ENCODE peak calls at places on chromosome 11, in ten cellular contexts. One of them, this sample, is unnamed.

GRCh38 chr11:120561286-120561685 is 49.7 kb downstream of the GRIK4 start:
- DNase-seq in M059J: no peak
- DNase-seq in mucosa of gallbladder: no peak
- DNase-seq in fibroblast of lung: no peak
- DNase-seq in activated CD4-positive, alpha-beta T cell treated with anti-CD3 and anti-CD28 coated beads, Interleukin-2, amount 10 ng/mL, durations not matched to agents 7 days and 5 days: no peak
- DNase-seq in activated T-helper 9 cell treated with anti-CD3 and anti-CD28 coated beads, Interleukin-2, amount 50 U/mL, for 16 hours: no peak
- DNase-seq in HuH-7: no peak
- DNase-seq in HFF-Myc: no peak
- DNase-seq in activated T-helper 1 cell treated with anti-CD3 and anti-CD28 coated beads, Interleukin-12 subunit alpha, Interleukin-12 subunit beta, Interleukin-2, Interleukin-4 antibody, amounts not matched to agents 30 ng/mL and 10 ng/mL and 1 ng/mL, durations not matched to agents 14 hours and 24 hours and 36 hours: no peak
- DNase-seq in LoVo: no peak
- DNase-seq in this sample: no peak

GRCh38 chr11:77999446-77999845 is 5.0 kb upstream of the INTS4 start:
- DNase-seq in M059J: no peak
- DNase-seq in HFF-Myc: no peak
- DNase-seq in LoVo: no peak
- DNase-seq in mucosa of gallbladder: no peak
- DNase-seq in activated T-helper 9 cell treated with anti-CD3 and anti-CD28 coated beads, Interleukin-2, amount 50 U/mL, for 16 hours: no peak
- DNase-seq in fibroblast of lung: no peak
- DNase-seq in HuH-7: no peak
- DNase-seq in activated CD4-positive, alpha-beta T cell treated with anti-CD3 and anti-CD28 coated beads, Interleukin-2, amount 10 ng/mL, durations not matched to agents 7 days and 5 days: no peak
- DNase-seq in activated T-helper 1 cell treated with anti-CD3 and anti-CD28 coated beads, Interleukin-12 subunit alpha, Interleukin-12 subunit beta, Interleukin-2, Interleukin-4 antibody, amounts not matched to agents 30 ng/mL and 10 ng/mL and 1 ng/mL, durations not matched to agents 14 hours and 24 hours and 36 hours: no peak
- DNase-seq in this sample: no peak

GRCh38 chr11:125376117-125376516 is 119.9 kb downstream of the FEZ1 start:
- DNase-seq in fibroblast of lung: no peak
- DNase-seq in mucosa of gallbladder: no peak
- DNase-seq in LoVo: no peak
- DNase-seq in activated CD4-positive, alpha-beta T cell treated with anti-CD3 and anti-CD28 coated beads, Interleukin-2, amount 10 ng/mL, durations not matched to agents 7 days and 5 days: no peak
- DNase-seq in HFF-Myc: no peak
- DNase-seq in M059J: peak; percentile 13
- DNase-seq in HuH-7: no peak
- DNase-seq in activated T-helper 9 cell treated with anti-CD3 and anti-CD28 coated beads, Interleukin-2, amount 50 U/mL, for 16 hours: no peak
- DNase-seq in activated T-helper 1 cell treated with anti-CD3 and anti-CD28 coated beads, Interleukin-12 subunit alpha, Interleukin-12 subunit beta, Interleukin-2, Interleukin-4 antibody, amounts not matched to agents 30 ng/mL and 10 ng/mL and 1 ng/mL, durations not matched to agents 14 hours and 24 hours and 36 hours: no peak
- DNase-seq in this sample: no peak

GRCh38 chr11:77276271-77276670 is 25.2 kb downstream of the GDPD4 start:
- DNase-seq in M059J: no peak
- DNase-seq in activated CD4-positive, alpha-beta T cell treated with anti-CD3 and anti-CD28 coated beads, Interleukin-2, amount 10 ng/mL, durations not matched to agents 7 days and 5 days: no peak
- DNase-seq in mucosa of gallbladder: no peak
- DNase-seq in fibroblast of lung: no peak
- DNase-seq in HuH-7: no peak
- DNase-seq in activated T-helper 1 cell treated with anti-CD3 and anti-CD28 coated beads, Interleukin-12 subunit alpha, Interleukin-12 subunit beta, Interleukin-2, Interleukin-4 antibody, amounts not matched to agents 30 ng/mL and 10 ng/mL and 1 ng/mL, durations not matched to agents 14 hours and 24 hours and 36 hours: no peak
- DNase-seq in LoVo: no peak
- DNase-seq in HFF-Myc: no peak
- DNase-seq in activated T-helper 9 cell treated with anti-CD3 and anti-CD28 coated beads, Interleukin-2, amount 50 U/mL, for 16 hours: no peak
- DNase-seq in this sample: no peak

GRCh38 chr11:117717485-117718314 is 79.3 kb downstream of the DSCAML1 start:
- DNase-seq in M059J: peak; percentile 1
- DNase-seq in activated T-helper 1 cell treated with anti-CD3 and anti-CD28 coated beads, Interleukin-12 subunit alpha, Interleukin-12 subunit beta, Interleukin-2, Interleukin-4 antibody, amounts not matched to agents 30 ng/mL and 10 ng/mL and 1 ng/mL, durations not matched to agents 14 hours and 24 hours and 36 hours: no peak
- DNase-seq in LoVo: peak; percentile 30
- DNase-seq in HuH-7: peak; percentile 31
- DNase-seq in fibroblast of lung: no peak
- DNase-seq in mucosa of gallbladder: peak; percentile 69
- DNase-seq in activated T-helper 9 cell treated with anti-CD3 and anti-CD28 coated beads, Interleukin-2, amount 50 U/mL, for 16 hours: no peak
- DNase-seq in HFF-Myc: no peak
- DNase-seq in activated CD4-positive, alpha-beta T cell treated with anti-CD3 and anti-CD28 coated beads, Interleukin-2, amount 10 ng/mL, durations not matched to agents 7 days and 5 days: no peak
- DNase-seq in this sample: peak; percentile 59

GRCh38 chr11:116782728-116783127 is 5.1 kb downstream of the ZPR1 start:
- DNase-seq in activated CD4-positive, alpha-beta T cell treated with anti-CD3 and anti-CD28 coated beads, Interleukin-2, amount 10 ng/mL, durations not matched to agents 7 days and 5 days: no peak
- DNase-seq in LoVo: no peak
- DNase-seq in activated T-helper 1 cell treated with anti-CD3 and anti-CD28 coated beads, Interleukin-12 subunit alpha, Interleukin-12 subunit beta, Interleukin-2, Interleukin-4 antibody, amounts not matched to agents 30 ng/mL and 10 ng/mL and 1 ng/mL, durations not matched to agents 14 hours and 24 hours and 36 hours: no peak
- DNase-seq in activated T-helper 9 cell treated with anti-CD3 and anti-CD28 coated beads, Interleukin-2, amount 50 U/mL, for 16 hours: no peak
- DNase-seq in mucosa of gallbladder: no peak
- DNase-seq in M059J: peak; percentile 82
- DNase-seq in fibroblast of lung: peak; percentile 28
- DNase-seq in HuH-7: no peak
- DNase-seq in HFF-Myc: no peak
- DNase-seq in this sample: no peak

GRCh38 chr11:62555464-62556092 is 9.0 kb upstream of the AHNAK start:
- DNase-seq in HFF-Myc: no peak
- DNase-seq in activated T-helper 1 cell treated with anti-CD3 and anti-CD28 coated beads, Interleukin-12 subunit alpha, Interleukin-12 subunit beta, Interleukin-2, Interleukin-4 antibody, amounts not matched to agents 30 ng/mL and 10 ng/mL and 1 ng/mL, durations not matched to agents 14 hours and 24 hours and 36 hours: peak; percentile 67
- DNase-seq in fibroblast of lung: peak; percentile 76
- DNase-seq in M059J: peak; percentile 65
- DNase-seq in HuH-7: no peak
- DNase-seq in LoVo: no peak
- DNase-seq in activated CD4-positive, alpha-beta T cell treated with anti-CD3 and anti-CD28 coated beads, Interleukin-2, amount 10 ng/mL, durations not matched to agents 7 days and 5 days: peak; percentile 82
- DNase-seq in mucosa of gallbladder: no peak
- DNase-seq in activated T-helper 9 cell treated with anti-CD3 and anti-CD28 coated beads, Interleukin-2, amount 50 U/mL, for 16 hours: no peak
- DNase-seq in this sample: no peak

GRCh38 chr11:63761173-63761572 is 7.4 kb downstream of the ZFTA start:
- DNase-seq in activated T-helper 1 cell treated with anti-CD3 and anti-CD28 coated beads, Interleukin-12 subunit alpha, Interleukin-12 subunit beta, Interleukin-2, Interleukin-4 antibody, amounts not matched to agents 30 ng/mL and 10 ng/mL and 1 ng/mL, durations not matched to agents 14 hours and 24 hours and 36 hours: no peak
- DNase-seq in HuH-7: no peak
- DNase-seq in activated CD4-positive, alpha-beta T cell treated with anti-CD3 and anti-CD28 coated beads, Interleukin-2, amount 10 ng/mL, durations not matched to agents 7 days and 5 days: no peak
- DNase-seq in fibroblast of lung: no peak
- DNase-seq in M059J: no peak
- DNase-seq in HFF-Myc: no peak
- DNase-seq in mucosa of gallbladder: no peak
- DNase-seq in LoVo: no peak
- DNase-seq in activated T-helper 9 cell treated with anti-CD3 and anti-CD28 coated beads, Interleukin-2, amount 50 U/mL, for 16 hours: no peak
- DNase-seq in this sample: no peak

GRCh38 chr11:70158201-70158600 is 44.9 kb upstream of the FADD start:
- DNase-seq in HuH-7: peak; percentile 93
- DNase-seq in activated CD4-positive, alpha-beta T cell treated with anti-CD3 and anti-CD28 coated beads, Interleukin-2, amount 10 ng/mL, durations not matched to agents 7 days and 5 days: no peak
- DNase-seq in activated T-helper 9 cell treated with anti-CD3 and anti-CD28 coated beads, Interleukin-2, amount 50 U/mL, for 16 hours: no peak
- DNase-seq in M059J: peak; percentile 72
- DNase-seq in mucosa of gallbladder: no peak
- DNase-seq in activated T-helper 1 cell treated with anti-CD3 and anti-CD28 coated beads, Interleukin-12 subunit alpha, Interleukin-12 subunit beta, Interleukin-2, Interleukin-4 antibody, amounts not matched to agents 30 ng/mL and 10 ng/mL and 1 ng/mL, durations not matched to agents 14 hours and 24 hours and 36 hours: no peak
- DNase-seq in fibroblast of lung: peak; percentile 13
- DNase-seq in LoVo: no peak
- DNase-seq in HFF-Myc: no peak
- DNase-seq in this sample: peak; percentile 25

GRCh38 chr11:122883682-122883981 is 1.1 kb downstream of the JHY start:
- DNase-seq in HuH-7: no peak
- DNase-seq in LoVo: no peak
- DNase-seq in mucosa of gallbladder: no peak
- DNase-seq in activated T-helper 1 cell treated with anti-CD3 and anti-CD28 coated beads, Interleukin-12 subunit alpha, Interleukin-12 subunit beta, Interleukin-2, Interleukin-4 antibody, amounts not matched to agents 30 ng/mL and 10 ng/mL and 1 ng/mL, durations not matched to agents 14 hours and 24 hours and 36 hours: no peak
- DNase-seq in HFF-Myc: no peak
- DNase-seq in activated T-helper 9 cell treated with anti-CD3 and anti-CD28 coated beads, Interleukin-2, amount 50 U/mL, for 16 hours: no peak
- DNase-seq in activated CD4-positive, alpha-beta T cell treated with anti-CD3 and anti-CD28 coated beads, Interleukin-2, amount 10 ng/mL, durations not matched to agents 7 days and 5 days: peak; percentile 8
- DNase-seq in fibroblast of lung: peak; percentile 85
- DNase-seq in M059J: no peak
- DNase-seq in this sample: no peak

GRCh38 chr11:71988050-71988449 is 10.7 kb upstream of the IL18BP start:
- DNase-seq in LoVo: no peak
- DNase-seq in mucosa of gallbladder: no peak
- DNase-seq in activated CD4-positive, alpha-beta T cell treated with anti-CD3 and anti-CD28 coated beads, Interleukin-2, amount 10 ng/mL, durations not matched to agents 7 days and 5 days: no peak
- DNase-seq in activated T-helper 9 cell treated with anti-CD3 and anti-CD28 coated beads, Interleukin-2, amount 50 U/mL, for 16 hours: no peak
- DNase-seq in M059J: no peak
- DNase-seq in HFF-Myc: peak; percentile 37
- DNase-seq in fibroblast of lung: peak; percentile 72
- DNase-seq in activated T-helper 1 cell treated with anti-CD3 and anti-CD28 coated beads, Interleukin-12 subunit alpha, Interleukin-12 subunit beta, Interleukin-2, Interleukin-4 antibody, amounts not matched to agents 30 ng/mL and 10 ng/mL and 1 ng/mL, durations not matched to agents 14 hours and 24 hours and 36 hours: no peak
- DNase-seq in HuH-7: no peak
- DNase-seq in this sample: no peak

GRCh38 chr11:87097582-87097981 is 59.8 kb downstream of the TMEM135 start:
- DNase-seq in activated T-helper 1 cell treated with anti-CD3 and anti-CD28 coated beads, Interleukin-12 subunit alpha, Interleukin-12 subunit beta, Interleukin-2, Interleukin-4 antibody, amounts not matched to agents 30 ng/mL and 10 ng/mL and 1 ng/mL, durations not matched to agents 14 hours and 24 hours and 36 hours: peak; percentile 19
- DNase-seq in activated T-helper 9 cell treated with anti-CD3 and anti-CD28 coated beads, Interleukin-2, amount 50 U/mL, for 16 hours: no peak
- DNase-seq in fibroblast of lung: peak; percentile 29
- DNase-seq in activated CD4-positive, alpha-beta T cell treated with anti-CD3 and anti-CD28 coated beads, Interleukin-2, amount 10 ng/mL, durations not matched to agents 7 days and 5 days: peak; percentile 51
- DNase-seq in HFF-Myc: no peak
- DNase-seq in HuH-7: peak; percentile 45
- DNase-seq in M059J: peak; percentile 40
- DNase-seq in LoVo: peak; percentile 40
- DNase-seq in mucosa of gallbladder: peak; percentile 57
- DNase-seq in this sample: peak; percentile 40

GRCh38 chr11:119185916-119186634 is 800 bp downstream of the NHERF4 start:
- DNase-seq in mucosa of gallbladder: no peak
- DNase-seq in activated T-helper 1 cell treated with anti-CD3 and anti-CD28 coated beads, Interleukin-12 subunit alpha, Interleukin-12 subunit beta, Interleukin-2, Interleukin-4 antibody, amounts not matched to agents 30 ng/mL and 10 ng/mL and 1 ng/mL, durations not matched to agents 14 hours and 24 hours and 36 hours: no peak
- DNase-seq in HFF-Myc: no peak
- DNase-seq in activated CD4-positive, alpha-beta T cell treated with anti-CD3 and anti-CD28 coated beads, Interleukin-2, amount 10 ng/mL, durations not matched to agents 7 days and 5 days: no peak
- DNase-seq in fibroblast of lung: no peak
- DNase-seq in activated T-helper 9 cell treated with anti-CD3 and anti-CD28 coated beads, Interleukin-2, amount 50 U/mL, for 16 hours: no peak
- DNase-seq in LoVo: no peak
- DNase-seq in HuH-7: no peak
- DNase-seq in M059J: no peak
- DNase-seq in this sample: no peak

GRCh38 chr11:56932572-56933235 is 56.0 kb upstream of the OR5AK2 start:
- DNase-seq in HuH-7: no peak
- DNase-seq in activated CD4-positive, alpha-beta T cell treated with anti-CD3 and anti-CD28 coated beads, Interleukin-2, amount 10 ng/mL, durations not matched to agents 7 days and 5 days: no peak
- DNase-seq in mucosa of gallbladder: peak; percentile 47
- DNase-seq in M059J: peak; percentile 87
- DNase-seq in activated T-helper 1 cell treated with anti-CD3 and anti-CD28 coated beads, Interleukin-12 subunit alpha, Interleukin-12 subunit beta, Interleukin-2, Interleukin-4 antibody, amounts not matched to agents 30 ng/mL and 10 ng/mL and 1 ng/mL, durations not matched to agents 14 hours and 24 hours and 36 hours: no peak
- DNase-seq in LoVo: peak; percentile 78
- DNase-seq in HFF-Myc: no peak
- DNase-seq in activated T-helper 9 cell treated with anti-CD3 and anti-CD28 coated beads, Interleukin-2, amount 50 U/mL, for 16 hours: no peak
- DNase-seq in fibroblast of lung: peak; percentile 1
- DNase-seq in this sample: peak; percentile 60

GRCh38 chr11:67674442-67674871 is at the start of gene ALDH3B2:
- DNase-seq in M059J: no peak
- DNase-seq in HFF-Myc: no peak
- DNase-seq in mucosa of gallbladder: peak; percentile 67
- DNase-seq in activated CD4-positive, alpha-beta T cell treated with anti-CD3 and anti-CD28 coated beads, Interleukin-2, amount 10 ng/mL, durations not matched to agents 7 days and 5 days: no peak
- DNase-seq in activated T-helper 9 cell treated with anti-CD3 and anti-CD28 coated beads, Interleukin-2, amount 50 U/mL, for 16 hours: no peak
- DNase-seq in HuH-7: no peak
- DNase-seq in activated T-helper 1 cell treated with anti-CD3 and anti-CD28 coated beads, Interleukin-12 subunit alpha, Interleukin-12 subunit beta, Interleukin-2, Interleukin-4 antibody, amounts not matched to agents 30 ng/mL and 10 ng/mL and 1 ng/mL, durations not matched to agents 14 hours and 24 hours and 36 hours: no peak
- DNase-seq in LoVo: no peak
- DNase-seq in fibroblast of lung: no peak
- DNase-seq in this sample: peak; percentile 88

GRCh38 chr11:111417766-111418435 is 38.8 kb upstream of the POU2AF1 start:
- DNase-seq in M059J: peak; percentile 62
- DNase-seq in LoVo: no peak
- DNase-seq in HuH-7: no peak
- DNase-seq in HFF-Myc: peak; percentile 87
- DNase-seq in fibroblast of lung: peak; percentile 97
- DNase-seq in activated CD4-positive, alpha-beta T cell treated with anti-CD3 and anti-CD28 coated beads, Interleukin-2, amount 10 ng/mL, durations not matched to agents 7 days and 5 days: no peak
- DNase-seq in activated T-helper 1 cell treated with anti-CD3 and anti-CD28 coated beads, Interleukin-12 subunit alpha, Interleukin-12 subunit beta, Interleukin-2, Interleukin-4 antibody, amounts not matched to agents 30 ng/mL and 10 ng/mL and 1 ng/mL, durations not matched to agents 14 hours and 24 hours and 36 hours: peak; percentile 9
- DNase-seq in activated T-helper 9 cell treated with anti-CD3 and anti-CD28 coated beads, Interleukin-2, amount 50 U/mL, for 16 hours: no peak
- DNase-seq in mucosa of gallbladder: peak; percentile 70
- DNase-seq in this sample: no peak

GRCh38 chr11:117684731-117685130 is 112.3 kb downstream of the DSCAML1 start:
- DNase-seq in HFF-Myc: no peak
- DNase-seq in fibroblast of lung: no peak
- DNase-seq in mucosa of gallbladder: no peak
- DNase-seq in M059J: no peak
- DNase-seq in activated CD4-positive, alpha-beta T cell treated with anti-CD3 and anti-CD28 coated beads, Interleukin-2, amount 10 ng/mL, durations not matched to agents 7 days and 5 days: no peak
- DNase-seq in HuH-7: no peak
- DNase-seq in activated T-helper 9 cell treated with anti-CD3 and anti-CD28 coated beads, Interleukin-2, amount 50 U/mL, for 16 hours: no peak
- DNase-seq in activated T-helper 1 cell treated with anti-CD3 and anti-CD28 coated beads, Interleukin-12 subunit alpha, Interleukin-12 subunit beta, Interleukin-2, Interleukin-4 antibody, amounts not matched to agents 30 ng/mL and 10 ng/mL and 1 ng/mL, durations not matched to agents 14 hours and 24 hours and 36 hours: no peak
- DNase-seq in LoVo: no peak
- DNase-seq in this sample: no peak

GRCh38 chr11:9719949-9720646 is 56.2 kb downstream of the SWAP70 start:
- DNase-seq in activated CD4-positive, alpha-beta T cell treated with anti-CD3 and anti-CD28 coated beads, Interleukin-2, amount 10 ng/mL, durations not matched to agents 7 days and 5 days: no peak
- DNase-seq in LoVo: no peak
- DNase-seq in fibroblast of lung: no peak
- DNase-seq in HFF-Myc: no peak
- DNase-seq in activated T-helper 1 cell treated with anti-CD3 and anti-CD28 coated beads, Interleukin-12 subunit alpha, Interleukin-12 subunit beta, Interleukin-2, Interleukin-4 antibody, amounts not matched to agents 30 ng/mL and 10 ng/mL and 1 ng/mL, durations not matched to agents 14 hours and 24 hours and 36 hours: no peak
- DNase-seq in HuH-7: no peak
- DNase-seq in M059J: no peak
- DNase-seq in activated T-helper 9 cell treated with anti-CD3 and anti-CD28 coated beads, Interleukin-2, amount 50 U/mL, for 16 hours: no peak
- DNase-seq in mucosa of gallbladder: no peak
- DNase-seq in this sample: no peak

GRCh38 chr11:128421577-128421976 is 165.8 kb downstream of the ETS1 start:
- DNase-seq in activated T-helper 9 cell treated with anti-CD3 and anti-CD28 coated beads, Interleukin-2, amount 50 U/mL, for 16 hours: no peak
- DNase-seq in M059J: peak; percentile 76
- DNase-seq in fibroblast of lung: peak; percentile 46
- DNase-seq in HuH-7: no peak
- DNase-seq in LoVo: no peak
- DNase-seq in activated T-helper 1 cell treated with anti-CD3 and anti-CD28 coated beads, Interleukin-12 subunit alpha, Interleukin-12 subunit beta, Interleukin-2, Interleukin-4 antibody, amounts not matched to agents 30 ng/mL and 10 ng/mL and 1 ng/mL, durations not matched to agents 14 hours and 24 hours and 36 hours: no peak
- DNase-seq in HFF-Myc: no peak
- DNase-seq in mucosa of gallbladder: no peak
- DNase-seq in activated CD4-positive, alpha-beta T cell treated with anti-CD3 and anti-CD28 coated beads, Interleukin-2, amount 10 ng/mL, durations not matched to agents 7 days and 5 days: no peak
- DNase-seq in this sample: no peak

GRCh38 chr11:2855162-2855561 is 30.4 kb downstream of the CDKN1C start:
- DNase-seq in HFF-Myc: no peak
- DNase-seq in fibroblast of lung: no peak
- DNase-seq in activated T-helper 9 cell treated with anti-CD3 and anti-CD28 coated beads, Interleukin-2, amount 50 U/mL, for 16 hours: no peak
- DNase-seq in LoVo: no peak
- DNase-seq in activated CD4-positive, alpha-beta T cell treated with anti-CD3 and anti-CD28 coated beads, Interleukin-2, amount 10 ng/mL, durations not matched to agents 7 days and 5 days: no peak
- DNase-seq in M059J: no peak
- DNase-seq in activated T-helper 1 cell treated with anti-CD3 and anti-CD28 coated beads, Interleukin-12 subunit alpha, Interleukin-12 subunit beta, Interleukin-2, Interleukin-4 antibody, amounts not matched to agents 30 ng/mL and 10 ng/mL and 1 ng/mL, durations not matched to agents 14 hours and 24 hours and 36 hours: no peak
- DNase-seq in HuH-7: no peak
- DNase-seq in mucosa of gallbladder: no peak
- DNase-seq in this sample: no peak

GRCh38 chr11:126833020-126833419 is 167.6 kb downstream of the KIRREL3 start:
- DNase-seq in mucosa of gallbladder: no peak
- DNase-seq in HFF-Myc: no peak
- DNase-seq in activated CD4-positive, alpha-beta T cell treated with anti-CD3 and anti-CD28 coated beads, Interleukin-2, amount 10 ng/mL, durations not matched to agents 7 days and 5 days: no peak
- DNase-seq in LoVo: no peak
- DNase-seq in activated T-helper 1 cell treated with anti-CD3 and anti-CD28 coated beads, Interleukin-12 subunit alpha, Interleukin-12 subunit beta, Interleukin-2, Interleukin-4 antibody, amounts not matched to agents 30 ng/mL and 10 ng/mL and 1 ng/mL, durations not matched to agents 14 hours and 24 hours and 36 hours: no peak
- DNase-seq in fibroblast of lung: no peak
- DNase-seq in M059J: no peak
- DNase-seq in HuH-7: no peak
- DNase-seq in activated T-helper 9 cell treated with anti-CD3 and anti-CD28 coated beads, Interleukin-2, amount 50 U/mL, for 16 hours: no peak
- DNase-seq in this sample: no peak

This sample was measured in Calu3.